ENCODE peak calls at places on chromosomes 13 and 19, in five cellular contexts. U is brain microvascular endothelial cell, F is K562, I is astrocyte, L is right lobe of liver. O is an unnamed sample.

GRCh38 chr13:96796234-96796633 is 198.0 kb downstream of the OXGR1 start:
- DNase-seq in U (no peak), F (no peak), I (no peak), L (no peak), O (no peak)

GRCh38 chr13:45728759-45729158 is 26.6 kb downstream of the CBY2 start:
- DNase-seq in U (no peak), F (peak), I (no peak), L (no peak), O (no peak)

GRCh38 chr19:42468273-42468796 is 25.6 kb upstream of the CXCL17 start:
- DNase-seq in U (peak), F (no peak), I (peak), L (no peak), O (peak)

GRCh38 chr19:4369888-4370260 is 26.5 kb downstream of the MPND start:
- DNase-seq in U (no peak), F (no peak), I (no peak), L (no peak), O (peak)

GRCh38 chr19:49106648-49107135 is 7.5 kb upstream of the LIN7B start:
- DNase-seq in U (peak), F (no peak), I (no peak), L (no peak), O (peak)

GRCh38 chr19:30539315-30539714 is 167.1 kb downstream of the ZNF536 start:
- DNase-seq in U (no peak), F (no peak), I (no peak), L (no peak), O (no peak)

GRCh38 chr19:13262450-13262849 is 112.2 kb downstream of the IER2 start:
- DNase-seq in U (peak), F (peak), I (peak), L (no peak), O (peak)

GRCh38 chr13:59906413-59907027 is 257.2 kb downstream of the DIAPH3 start:
- DNase-seq in U (peak), F (peak), I (peak), L (no peak), O (peak)

GRCh38 chr19:48859711-48860572 is 8.5 kb downstream of the PLEKHA4 start:
- DNase-seq in U (no peak), F (peak), I (no peak), L (peak), O (no peak)

GRCh38 chr13:62524498-62524897 is 1108.8 kb upstream of the PCDH20 start:
- DNase-seq in U (no peak), F (no peak), I (no peak), L (no peak), O (no peak)

GRCh38 chr19:43532571-43532961 is 422 bp upstream of the ZNF575 start:
- DNase-seq in U (no peak), F (no peak), I (no peak), L (peak), O (no peak)

GRCh38 chr19:47133021-47133471 is 2.4 kb downstream of the SAE1 start:
- DNase-seq in U (no peak), F (no peak), I (no peak), L (peak), O (no peak)

GRCh38 chr19:44683434-44684210 is 12.3 kb downstream of the CEACAM19 start:
- DNase-seq in U (no peak), F (no peak), I (no peak), L (no peak), O (no peak)

GRCh38 chr19:50514346-50515167 is 844 bp upstream of the ASPDH start:
- DNase-seq in U (no peak), F (no peak), I (no peak), L (peak), O (no peak)

GRCh38 chr13:98172570-98173405 is 4.3 kb downstream of the RNF113B start:
- DNase-seq in U (no peak), F (no peak), I (peak), L (no peak), O (peak)

GRCh38 chr19:54133312-54133956 is 4.1 kb upstream of the CNOT3 start:
- DNase-seq in U (no peak), F (no peak), I (peak), L (peak), O (no peak)

GRCh38 chr13:81916471-81916870 is 1575.5 kb upstream of the SPRY2 start:
- DNase-seq in U (no peak), F (no peak), I (no peak), L (no peak), O (no peak)

GRCh38 chr19:15527705-15528104 is 19.4 kb downstream of the CYP4F22 start:
- DNase-seq in U (no peak), F (no peak), I (no peak), L (no peak), O (no peak)

GRCh38 chr19:28486934-28487333 is 726.0 kb downstream of the UQCRFS1 start:
- DNase-seq in U (no peak), F (no peak), I (no peak), L (no peak), O (no peak)

GRCh38 chr13:30577381-30577780 is 40.3 kb upstream of the USPL1 start:
- DNase-seq in U (peak), F (peak), I (peak), L (no peak), O (peak)

GRCh38 chr19:46859637-46860124 is 1.1 kb upstream of the ARHGAP35 start:
- DNase-seq in U (peak), F (peak), I (no peak), L (peak), O (peak)

GRCh38 chr13:108777421-108778420 is 148.3 kb downstream of the MYO16 start:
- DNase-seq in U (peak), F (no peak), I (no peak), L (no peak), O (peak)

GRCh38 chr19:14979136-14979497 is 547 bp downstream of the SLC1A6 start:
- DNase-seq in U (no peak), F (no peak), I (no peak), L (no peak), O (no peak)

GRCh38 chr19:13781547-13781946 is 7.3 kb downstream of the C19orf53 start:
- DNase-seq in U (peak), F (peak), I (peak), L (no peak), O (peak)

GRCh38 chr19:18326772-18327171 is 3.9 kb upstream of the LSM4 start:
- DNase-seq in U (no peak), F (no peak), I (no peak), L (no peak), O (no peak)

GRCh38 chr19:43625918-43626579 is 6.6 kb upstream of the ZNF428 start:
- DNase-seq in U (no peak), F (peak), I (no peak), L (no peak), O (no peak)

GRCh38 chr13:23941216-23941615 is 43.9 kb upstream of the C1QTNF9B start:
- DNase-seq in U (no peak), F (no peak), I (no peak), L (no peak), O (no peak)

GRCh38 chr19:38691938-38692457 is 44.5 kb downstream of the ACTN4 start:
- DNase-seq in U (peak), F (no peak), I (peak), L (no peak), O (peak)

GRCh38 chr19:41328157-41328817 is 18.3 kb downstream of the CCDC97 start:
- DNase-seq in U (no peak), F (no peak), I (no peak), L (no peak), O (peak)

GRCh38 chr13:99522288-99522687 is 21.0 kb downstream of the TM9SF2 start:
- DNase-seq in U (no peak), F (no peak), I (no peak), L (no peak), O (peak)

GRCh38 chr13:41145136-41145908 is 12.7 kb upstream of the KBTBD6 start:
- DNase-seq in U (no peak), F (no peak), I (peak), L (no peak), O (peak)

GRCh38 chr13:27483421-27483820 is 33.1 kb upstream of the MTIF3 start:
- DNase-seq in U (no peak), F (no peak), I (no peak), L (no peak), O (no peak)

GRCh38 chr13:27476943-27477681 is 26.7 kb upstream of the MTIF3 start:
- DNase-seq in U (peak), F (no peak), I (no peak), L (no peak), O (peak)

GRCh38 chr13:27482996-27483395 is 32.6 kb upstream of the MTIF3 start:
- DNase-seq in U (no peak), F (no peak), I (no peak), L (no peak), O (no peak)

DNA sequence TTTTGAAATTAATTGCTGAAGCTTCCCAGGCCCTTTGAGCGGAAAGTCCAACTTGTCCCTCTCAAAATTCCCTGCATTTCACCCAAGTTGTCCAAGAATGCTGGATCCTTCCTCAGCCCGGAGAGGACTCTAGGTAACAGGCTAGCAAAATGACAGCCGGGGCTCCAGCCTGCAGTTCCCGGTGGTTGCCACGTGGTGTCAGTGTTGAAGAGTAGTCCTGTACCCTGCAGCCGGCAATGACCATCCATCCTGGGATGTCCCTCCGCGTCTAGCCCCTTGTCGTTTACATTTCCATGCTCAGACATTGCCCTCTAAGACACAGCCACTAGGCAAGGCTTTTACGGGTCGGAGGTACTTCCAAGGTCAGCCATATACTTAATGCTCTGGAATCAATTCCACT is 31.4 kb upstream of the MTIF3 start:
- DNase-seq in U (peak), F (peak), I (no peak), L (peak), O (peak)
- TF ChIP-seq CTCF in U (peak), F (peak), I (peak), L (peak), O (peak)

DNA sequence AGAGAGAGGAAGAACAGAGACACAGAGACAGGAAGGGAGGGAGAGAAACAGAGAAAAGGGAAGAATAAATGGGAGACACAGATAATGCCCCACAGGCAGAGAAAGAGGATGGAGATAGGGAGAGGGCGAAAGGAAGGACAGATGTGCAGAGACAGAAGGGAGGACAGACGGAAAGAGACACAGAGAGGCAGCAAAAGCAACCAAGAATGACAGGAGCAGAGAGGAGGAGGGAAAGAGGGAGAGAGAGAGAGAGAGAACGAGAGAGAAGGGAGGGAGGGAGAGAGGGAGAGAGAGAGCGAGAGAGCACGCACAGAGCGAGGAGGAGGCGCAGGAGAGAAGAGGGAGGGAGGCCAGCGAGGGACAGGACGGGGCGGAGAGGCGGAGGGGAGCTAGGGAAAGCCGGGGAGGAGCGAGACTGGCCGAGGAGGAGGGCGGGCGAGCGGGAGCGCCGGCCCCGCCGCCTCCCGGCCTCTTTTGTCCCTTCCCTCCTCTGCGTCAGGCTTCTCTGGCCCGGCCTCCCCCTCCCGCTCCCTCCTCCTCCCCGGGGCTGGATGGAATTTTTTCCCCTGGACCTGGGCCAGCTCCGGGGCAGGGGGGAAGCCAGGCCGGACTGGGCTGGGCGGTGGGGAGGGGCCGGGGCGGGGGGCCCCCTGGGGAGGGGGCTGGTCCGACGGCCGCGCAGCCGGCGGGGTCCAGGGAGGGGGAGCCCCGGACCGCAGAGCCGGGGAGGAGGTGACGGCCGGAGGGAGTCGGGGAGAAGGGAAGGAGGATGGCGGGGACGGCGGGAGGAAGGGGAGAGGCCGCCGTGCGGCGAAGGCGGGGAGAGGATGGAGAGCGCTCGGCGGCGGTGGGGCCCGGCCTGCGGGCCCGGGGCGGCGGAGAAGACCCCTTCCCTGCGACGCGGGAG is 4.2 kb upstream of the SPACA6 start:
- DNase-seq in U (peak), F (peak), I (peak), L (peak), O (peak)
- TF ChIP-seq CTCF in U (peak), F (no peak), I (no peak), L (no peak), O (no peak)

GRCh38 chr13:22801402-22802003 is 379.3 kb upstream of the SGCG start:
- DNase-seq in U (no peak), F (no peak), I (no peak), L (no peak), O (peak)
- TF ChIP-seq CTCF in U (peak), F (peak), I (peak), L (no peak), O (peak)

GRCh38 chr19:11496391-11497163 is 9.1 kb downstream of the ZNF653 start:
- DNase-seq in U (peak), F (peak), I (peak), L (peak), O (peak)
- TF ChIP-seq CTCF in U (peak), F (peak), I (peak), L (peak), O (peak)

DNA sequence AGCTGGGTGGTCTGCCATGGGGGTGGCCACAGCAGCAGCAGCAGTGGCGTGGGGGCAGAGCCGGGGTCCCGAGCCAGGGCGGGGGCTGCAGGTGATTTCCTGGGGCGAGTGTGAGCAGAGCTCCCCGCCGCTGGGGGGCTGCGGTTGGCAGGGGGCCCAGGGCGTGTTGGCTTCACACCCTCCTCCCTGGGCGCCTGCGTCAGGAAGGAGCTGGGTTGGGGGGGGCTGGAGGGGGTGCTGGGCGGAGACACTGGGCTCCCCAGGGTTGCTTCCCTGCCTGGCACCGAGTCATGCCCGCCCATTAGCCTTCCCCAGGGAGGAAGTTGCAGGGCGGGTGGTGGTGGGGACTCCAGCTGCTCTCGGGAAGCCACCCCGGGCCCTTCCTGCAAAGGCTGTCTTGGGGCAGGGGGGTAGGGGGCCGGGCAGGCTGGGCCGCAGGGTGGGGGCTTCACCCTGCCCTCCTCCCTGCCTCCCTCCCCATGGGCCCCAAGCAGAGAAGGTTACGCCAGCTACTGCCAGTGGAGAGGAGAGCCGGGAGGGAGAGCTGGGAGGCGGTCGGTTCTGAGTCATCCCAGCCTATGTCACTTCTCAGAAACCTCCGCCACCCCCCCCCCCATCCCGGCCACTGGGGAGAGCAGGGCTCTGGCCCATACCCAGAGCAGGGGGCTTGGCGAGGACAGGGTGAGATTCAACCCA is 4.6 kb downstream of the MIDN start:
- DNase-seq in U (peak), F (peak), I (peak), L (peak), O (peak)
- TF ChIP-seq CTCF in U (peak), F (no peak), I (no peak), L (no peak), O (peak)

DNA sequence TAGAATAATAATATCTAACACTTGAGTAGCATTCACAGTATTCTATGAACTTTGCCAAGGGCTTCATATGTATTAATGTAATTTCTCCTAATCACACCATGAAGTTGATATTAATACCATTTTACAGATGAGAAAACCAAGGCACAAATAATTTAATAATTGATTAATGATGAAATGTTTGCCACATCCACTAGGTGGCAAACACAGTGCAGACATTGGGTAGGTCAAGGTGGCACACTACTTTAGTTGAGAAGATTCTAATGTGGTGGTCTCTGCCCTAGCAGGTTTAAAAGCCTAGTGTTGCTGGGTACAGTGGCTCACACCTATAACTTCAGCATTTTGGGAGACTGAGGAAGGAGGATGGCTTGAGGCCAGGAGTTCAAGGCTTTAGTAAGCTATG is 412.4 kb downstream of the SUCLA2 start:
- DNase-seq in U (no peak), F (no peak), I (no peak), L (no peak), O (no peak)
- TF ChIP-seq CTCF in U (peak), F (no peak), I (no peak), L (no peak), O (no peak)

GRCh38 chr19:55606817-55607216 is 1.4 kb downstream of the ZNF865 start:
- DNase-seq in U (no peak), F (no peak), I (no peak), L (no peak), O (no peak)

GRCh38 chr19:55605207-55605636 is 225 bp upstream of the ZNF865 start:
- DNase-seq in U (peak), F (peak), I (peak), L (peak), O (peak)

GRCh38 chr19:55603581-55604292 is 1.7 kb upstream of the ZNF865 start:
- DNase-seq in U (no peak), F (peak), I (no peak), L (no peak), O (no peak)

GRCh38 chr19:55605637-55606470 is at the start of gene ZNF865:
- DNase-seq in U (peak), F (peak), I (peak), L (peak), O (peak)

DNA sequence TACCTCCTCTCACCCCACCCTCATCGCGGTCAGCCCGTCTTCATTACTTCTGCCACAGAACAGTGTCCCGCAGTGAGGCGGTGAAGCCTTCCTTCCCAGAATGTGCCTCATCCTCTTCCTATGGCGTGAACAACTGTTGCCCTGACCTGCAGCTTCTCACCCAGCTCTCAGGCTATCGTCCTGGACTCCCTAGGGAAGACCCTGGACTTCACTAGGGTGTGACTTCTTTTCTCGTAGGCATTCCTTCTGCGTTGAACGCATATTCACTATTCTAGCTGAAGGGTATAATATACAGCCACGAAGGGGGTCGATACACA is 982 bp downstream of the ZNF865 start:
- DNase-seq in U (no peak), F (no peak), I (no peak), L (no peak), O (no peak)
- TF ChIP-seq CTCF in U (no peak), F (no peak), I (no peak), L (no peak), O (no peak)

O was measured in IMR-90.